ENCODE peak calls at places on chromosomes 7 and 10, in ten cellular contexts. One of them, this sample, is unnamed.

GRCh38 chr7:112185005-112185834 is 21.0 kb downstream of the DOCK4 start:
- DNase-seq in AG08396: no peak
- DNase-seq in NCI-H2081: no peak
- DNase-seq in GM23248: no peak
- DNase-seq in KBM-7: no peak
- DNase-seq in NCI-H2107: no peak
- DNase-seq in stimulated activated CD4-positive, alpha-beta T cell treated with anti-CD3 and anti-CD28 coated beads, Interleukin-15, amount 100 ng/mL, for 1 hour: no peak
- DNase-seq in anterior cingulate cortex: no peak
- DNase-seq in Daoy: no peak
- DNase-seq in tibial nerve: no peak
- DNase-seq in this sample: no peak

GRCh38 chr10:122044713-122045112 is 55.8 kb downstream of the TACC2 start:
- DNase-seq in stimulated activated CD4-positive, alpha-beta T cell treated with anti-CD3 and anti-CD28 coated beads, Interleukin-15, amount 100 ng/mL, for 1 hour: no peak
- DNase-seq in anterior cingulate cortex: no peak
- DNase-seq in GM23248: peak; percentile 41
- DNase-seq in Daoy: no peak
- DNase-seq in AG08396: no peak
- DNase-seq in KBM-7: no peak
- DNase-seq in tibial nerve: no peak
- DNase-seq in NCI-H2081: no peak
- DNase-seq in NCI-H2107: no peak
- DNase-seq in this sample: peak; percentile 23

GRCh38 chr10:78619244-78619851 is 449.4 kb upstream of the ZMIZ1 start:
- DNase-seq in KBM-7: no peak
- DNase-seq in stimulated activated CD4-positive, alpha-beta T cell treated with anti-CD3 and anti-CD28 coated beads, Interleukin-15, amount 100 ng/mL, for 1 hour: no peak
- DNase-seq in NCI-H2107: no peak
- DNase-seq in NCI-H2081: no peak
- DNase-seq in AG08396: no peak
- DNase-seq in anterior cingulate cortex: no peak
- DNase-seq in GM23248: no peak
- DNase-seq in tibial nerve: no peak
- DNase-seq in Daoy: no peak
- DNase-seq in this sample: no peak

GRCh38 chr10:96387601-96388000 is 28.8 kb upstream of the OPALIN start:
- DNase-seq in KBM-7: no peak
- DNase-seq in GM23248: peak; percentile 75
- DNase-seq in anterior cingulate cortex: no peak
- DNase-seq in NCI-H2081: no peak
- DNase-seq in NCI-H2107: no peak
- DNase-seq in tibial nerve: no peak
- DNase-seq in AG08396: no peak
- DNase-seq in Daoy: no peak
- DNase-seq in stimulated activated CD4-positive, alpha-beta T cell treated with anti-CD3 and anti-CD28 coated beads, Interleukin-15, amount 100 ng/mL, for 1 hour: no peak
- DNase-seq in this sample: no peak

GRCh38 chr10:132396495-132397035 is 435 bp upstream of the PWWP2B start:
- DNase-seq in NCI-H2081: no peak
- DNase-seq in stimulated activated CD4-positive, alpha-beta T cell treated with anti-CD3 and anti-CD28 coated beads, Interleukin-15, amount 100 ng/mL, for 1 hour: peak; percentile 52
- DNase-seq in KBM-7: peak; percentile 39
- DNase-seq in Daoy: peak; percentile 68
- DNase-seq in AG08396: peak; percentile 89
- DNase-seq in tibial nerve: no peak
- DNase-seq in NCI-H2107: no peak
- DNase-seq in anterior cingulate cortex: no peak
- DNase-seq in GM23248: peak; percentile 80
- DNase-seq in this sample: peak; percentile 68

GRCh38 chr7:2011266-2012043 is 221.3 kb downstream of the MAD1L1 start:
- DNase-seq in NCI-H2081: no peak
- DNase-seq in NCI-H2107: no peak
- DNase-seq in AG08396: no peak
- DNase-seq in Daoy: no peak
- DNase-seq in anterior cingulate cortex: no peak
- DNase-seq in KBM-7: no peak
- DNase-seq in stimulated activated CD4-positive, alpha-beta T cell treated with anti-CD3 and anti-CD28 coated beads, Interleukin-15, amount 100 ng/mL, for 1 hour: no peak
- DNase-seq in tibial nerve: no peak
- DNase-seq in GM23248: no peak
- DNase-seq in this sample: no peak

GRCh38 chr7:150439926-150440325 is 10.5 kb upstream of the GIMAP8 start:
- DNase-seq in anterior cingulate cortex: no peak
- DNase-seq in GM23248: peak; percentile 25
- DNase-seq in stimulated activated CD4-positive, alpha-beta T cell treated with anti-CD3 and anti-CD28 coated beads, Interleukin-15, amount 100 ng/mL, for 1 hour: no peak
- DNase-seq in NCI-H2081: no peak
- DNase-seq in KBM-7: no peak
- DNase-seq in NCI-H2107: no peak
- DNase-seq in Daoy: no peak
- DNase-seq in AG08396: no peak
- DNase-seq in tibial nerve: no peak
- DNase-seq in this sample: no peak

GRCh38 chr10:113402602-113403001 is 150.3 kb upstream of the HABP2 start:
- DNase-seq in AG08396: no peak
- DNase-seq in anterior cingulate cortex: no peak
- DNase-seq in GM23248: no peak
- DNase-seq in NCI-H2107: no peak
- DNase-seq in NCI-H2081: no peak
- DNase-seq in stimulated activated CD4-positive, alpha-beta T cell treated with anti-CD3 and anti-CD28 coated beads, Interleukin-15, amount 100 ng/mL, for 1 hour: no peak
- DNase-seq in tibial nerve: no peak
- DNase-seq in KBM-7: no peak
- DNase-seq in Daoy: no peak
- DNase-seq in this sample: no peak

GRCh38 chr10:78572565-78572964 is 496.2 kb upstream of the ZMIZ1 start:
- DNase-seq in anterior cingulate cortex: no peak
- DNase-seq in stimulated activated CD4-positive, alpha-beta T cell treated with anti-CD3 and anti-CD28 coated beads, Interleukin-15, amount 100 ng/mL, for 1 hour: no peak
- DNase-seq in GM23248: peak; percentile 19
- DNase-seq in NCI-H2081: no peak
- DNase-seq in AG08396: no peak
- DNase-seq in NCI-H2107: no peak
- DNase-seq in Daoy: no peak
- DNase-seq in tibial nerve: peak; percentile 48
- DNase-seq in KBM-7: no peak
- DNase-seq in this sample: peak; percentile 65

GRCh38 chr10:5948208-5948585 is 29.1 kb downstream of the IL15RA start:
- DNase-seq in NCI-H2081: no peak
- DNase-seq in NCI-H2107: no peak
- DNase-seq in stimulated activated CD4-positive, alpha-beta T cell treated with anti-CD3 and anti-CD28 coated beads, Interleukin-15, amount 100 ng/mL, for 1 hour: no peak
- DNase-seq in Daoy: no peak
- DNase-seq in anterior cingulate cortex: no peak
- DNase-seq in GM23248: no peak
- DNase-seq in tibial nerve: no peak
- DNase-seq in AG08396: no peak
- DNase-seq in KBM-7: no peak
- DNase-seq in this sample: no peak

GRCh38 chr10:61016630-61017029 is 72.6 kb upstream of the RHOBTB1 start:
- DNase-seq in stimulated activated CD4-positive, alpha-beta T cell treated with anti-CD3 and anti-CD28 coated beads, Interleukin-15, amount 100 ng/mL, for 1 hour: no peak
- DNase-seq in AG08396: no peak
- DNase-seq in tibial nerve: no peak
- DNase-seq in NCI-H2107: no peak
- DNase-seq in KBM-7: no peak
- DNase-seq in NCI-H2081: no peak
- DNase-seq in GM23248: no peak
- DNase-seq in anterior cingulate cortex: no peak
- DNase-seq in Daoy: no peak
- DNase-seq in this sample: no peak

GRCh38 chr10:71176661-71177060 is 35.7 kb upstream of the UNC5B start:
- DNase-seq in stimulated activated CD4-positive, alpha-beta T cell treated with anti-CD3 and anti-CD28 coated beads, Interleukin-15, amount 100 ng/mL, for 1 hour: no peak
- DNase-seq in Daoy: no peak
- DNase-seq in KBM-7: no peak
- DNase-seq in GM23248: no peak
- DNase-seq in NCI-H2081: no peak
- DNase-seq in AG08396: no peak
- DNase-seq in anterior cingulate cortex: no peak
- DNase-seq in tibial nerve: no peak
- DNase-seq in NCI-H2107: no peak
- DNase-seq in this sample: no peak

GRCh38 chr7:77393261-77393660 is 22.9 kb downstream of the GSAP start:
- DNase-seq in anterior cingulate cortex: no peak
- DNase-seq in stimulated activated CD4-positive, alpha-beta T cell treated with anti-CD3 and anti-CD28 coated beads, Interleukin-15, amount 100 ng/mL, for 1 hour: peak; percentile 7
- DNase-seq in tibial nerve: no peak
- DNase-seq in KBM-7: no peak
- DNase-seq in GM23248: peak; percentile 23
- DNase-seq in AG08396: no peak
- DNase-seq in NCI-H2107: no peak
- DNase-seq in NCI-H2081: no peak
- DNase-seq in Daoy: peak; percentile 56
- DNase-seq in this sample: no peak

This sample was measured in uterus.